ENCODE peak calls at places on chromosomes 4 and X, in eight cellular contexts. F, T, A, X, D, Q, R and E are unnamed samples.
A peak's percentile ranks its signal among the peaks of the same experiment; 100 is the strongest.

GRCh38 chr4:158002203-158002602 is 170.6 kb downstream of the GASK1B start:
- DNase-seq in A (no peak), R (no peak), X (no peak), F (no peak), D (no peak), Q (no peak), T (no peak), E (no peak)

GRCh38 chr4:151933122-151933827 is 172.5 kb upstream of the GATB start:
- DNase-seq in Q (no peak), R (peak; percentile 73), D (no peak), A (no peak), T (no peak), F (no peak), X (no peak), E (no peak)

GRCh38 chr4:57926311-57926710 is 816.1 kb upstream of the IGFBP7 start:
- DNase-seq in D (no peak), Q (no peak), X (no peak), F (no peak), R (no peak), A (peak; percentile 1), T (no peak), E (no peak)

GRCh38 chr4:132063829-132064228 is 1085.3 kb upstream of the PCDH10 start:
- DNase-seq in A (no peak), Q (no peak), T (no peak), R (no peak), F (no peak), D (no peak), X (no peak), E (no peak)

GRCh38 chr4:37803348-37803973 is 23.0 kb upstream of the PGM2 start:
- DNase-seq in F (no peak), A (peak; percentile 68), X (no peak), Q (no peak), T (no peak), D (peak; percentile 70), R (no peak), E (peak; percentile 56)

GRCh38 chr4:8121236-8122015 is 37.2 kb downstream of the ABLIM2 start:
- DNase-seq in X (no peak), D (no peak), Q (no peak), T (no peak), F (no peak), R (peak; percentile 84), A (no peak), E (no peak)

GRCh38 chrX:65668362-65669310 is 1.2 kb downstream of the MSN start:
- DNase-seq in F (no peak), X (peak; percentile 90), R (peak; percentile 76), A (peak; percentile 82), T (peak; percentile 26), D (peak; percentile 74), Q (peak; percentile 65), E (peak; percentile 85)

GRCh38 chr4:113921089-113921842 is 58.2 kb downstream of the ARSJ start:
- DNase-seq in F (no peak), Q (no peak), X (no peak), A (peak; percentile 40), T (no peak), D (no peak), R (no peak), E (no peak)

GRCh38 chr4:122793811-122794210 is 32.8 kb upstream of the FGF2 start:
- DNase-seq in Q (no peak), X (no peak), D (no peak), R (no peak), T (no peak), F (no peak), A (no peak), E (no peak)

GRCh38 chrX:154761977-154762528 is 611 bp upstream of the DKC1 start:
- DNase-seq in D (peak; percentile 13), F (no peak), Q (no peak), T (no peak), X (no peak), A (no peak), R (peak; percentile 62), E (no peak)